ENCODE peak calls at places on chromosomes 12 and 14, in ten cellular contexts. H is WTC11; F is CD8-positive, alpha-beta T cell; G is left colon; O is NCI-H345; D is stimulated activated CD8-positive, alpha-beta memory T cell treated with anti-CD3 and anti-CD28 coated beads, Interleukin-15, amount 100 ng/mL, for 24 hours; E is substantia nigra; K is retinal pigment epithelial cell; N is stomach; C is cardiac septum. L is an unnamed sample.

GRCh38 chr14:101109981-101110728 is 206.6 kb upstream of the RTL1 start:
- DNase-seq in D (no peak), K (no peak), E (no peak), C (peak), O (peak), G (no peak), H (no peak), F (peak), N (peak), L (no peak)

GRCh38 chr14:77663289-77663688 is 44.5 kb downstream of the ALKBH1 start:
- DNase-seq in E (no peak), H (no peak), G (no peak), K (no peak), N (no peak), O (no peak), F (no peak), C (no peak), D (no peak), L (peak)

GRCh38 chr14:72617391-72618011 is 276.4 kb downstream of the DPF3 start:
- DNase-seq in E (no peak), N (no peak), C (peak), H (no peak), K (peak), G (no peak), F (peak), O (no peak), D (no peak), L (no peak)

GRCh38 chr12:114445401-114446323 is 39.7 kb upstream of the TBX5 start:
- DNase-seq in C (no peak), D (no peak), N (no peak), H (no peak), E (no peak), K (no peak), O (no peak), F (no peak), G (no peak), L (no peak)

GRCh38 chr14:80621701-80622100 is 319.8 kb downstream of the CEP128 start:
- DNase-seq in K (no peak), H (no peak), F (no peak), D (no peak), G (no peak), N (no peak), C (no peak), E (no peak), O (no peak), L (peak)

GRCh38 chr12:110849748-110850403 is 3.1 kb downstream of the CCDC63 start:
- DNase-seq in C (no peak), E (no peak), D (no peak), G (no peak), H (no peak), K (no peak), F (no peak), N (no peak), O (no peak), L (no peak)

GRCh38 chr12:10033783-10034381 is 3.4 kb downstream of the CLEC9A start:
- DNase-seq in F (no peak), K (no peak), D (no peak), N (no peak), G (no peak), O (no peak), E (no peak), C (no peak), H (no peak), L (peak)

GRCh38 chr14:61034416-61035100 is 53.5 kb downstream of the SLC38A6 start:
- DNase-seq in G (no peak), O (peak), F (no peak), D (no peak), N (no peak), K (no peak), E (no peak), H (no peak), C (no peak), L (peak)

GRCh38 chr12:53982616-53983579 is 2.0 kb upstream of the HOXC10 start:
- DNase-seq in N (no peak), K (no peak), H (no peak), F (no peak), O (no peak), C (no peak), D (no peak), G (no peak), E (no peak), L (no peak)

GRCh38 chr14:104364830-104365229 is 214.7 kb upstream of the C14orf180 start:
- DNase-seq in F (no peak), C (peak), K (no peak), H (no peak), E (no peak), D (no peak), O (no peak), N (no peak), G (no peak), L (no peak)

GRCh38 chr12:77339610-77340009 is 274.2 kb upstream of the E2F7 start:
- DNase-seq in C (no peak), H (no peak), E (no peak), D (no peak), O (no peak), N (no peak), K (no peak), F (no peak), G (no peak), L (peak)

GRCh38 chr14:105261781-105262180 is 13.4 kb downstream of the BTBD6 start:
- DNase-seq in E (no peak), N (no peak), H (no peak), F (no peak), K (no peak), D (no peak), O (no peak), G (no peak), C (no peak), L (no peak)

GRCh38 chr12:72448089-72448488 is 175.9 kb downstream of the TRHDE start:
- DNase-seq in O (no peak), D (no peak), F (no peak), E (no peak), N (no peak), G (no peak), C (no peak), K (no peak), H (no peak), L (peak)

GRCh38 chr12:18153826-18154225 is 63.8 kb upstream of the RERGL start:
- DNase-seq in E (no peak), H (no peak), K (no peak), O (peak), D (no peak), N (no peak), C (no peak), F (no peak), G (no peak), L (no peak)

GRCh38 chr14:36901846-36902245 is 240.2 kb downstream of the PAX9 start:
- DNase-seq in G (no peak), F (no peak), E (no peak), H (no peak), D (no peak), O (no peak), N (no peak), K (peak), C (no peak), L (peak)

GRCh38 chr12:112349440-112349839 is 32.8 kb downstream of the HECTD4 start:
- DNase-seq in N (no peak), C (no peak), G (no peak), H (no peak), E (no peak), O (no peak), D (no peak), F (no peak), K (no peak), L (no peak)

GRCh38 chr14:95681153-95681552 is 5.1 kb upstream of the TCL1B start:
- DNase-seq in D (no peak), E (no peak), H (no peak), K (no peak), O (no peak), G (no peak), N (no peak), C (no peak), F (no peak), L (no peak)

GRCh38 chr14:93331375-93332031 is 1.3 kb downstream of the BTBD7 start:
- DNase-seq in O (no peak), E (no peak), G (peak), N (no peak), D (no peak), C (peak), H (no peak), K (no peak), F (no peak), L (no peak)

GRCh38 chr14:101193845-101194355 is 290.4 kb upstream of the RTL1 start:
- DNase-seq in O (no peak), F (no peak), K (no peak), G (no peak), H (no peak), E (no peak), D (no peak), C (peak), N (peak), L (no peak)

GRCh38 chr12:94615284-94616216 is 34.8 kb downstream of the TMCC3 start:
- DNase-seq in H (no peak), D (no peak), E (peak), K (no peak), F (no peak), G (peak), C (no peak), O (peak), N (peak), L (peak)

GRCh38 chr14:105167303-105168092 is 1.1 kb downstream of the JAG2 start:
- DNase-seq in E (no peak), D (no peak), G (peak), F (no peak), N (peak), C (no peak), H (no peak), O (no peak), K (no peak), L (peak)

GRCh38 chr12:77402726-77403125 is 337.4 kb upstream of the E2F7 start:
- DNase-seq in N (no peak), O (peak), D (no peak), K (peak), G (no peak), H (no peak), F (no peak), E (no peak), C (no peak), L (peak)

GRCh38 chr14:60311417-60311816 is 62.4 kb downstream of the PPM1A start:
- DNase-seq in E (no peak), F (no peak), D (no peak), H (no peak), N (no peak), C (no peak), G (no peak), O (no peak), K (no peak), L (peak)

GRCh38 chr12:52228931-52229330 is 4.1 kb upstream of the KRT7 start:
- DNase-seq in N (no peak), K (no peak), H (no peak), D (no peak), C (peak), E (no peak), F (no peak), G (no peak), O (no peak), L (no peak)

GRCh38 chr14:60646202-60646886 is 2.9 kb downstream of the SIX1 start:
- DNase-seq in K (no peak), H (peak), E (no peak), D (no peak), C (no peak), O (no peak), G (no peak), F (no peak), N (no peak), L (no peak)

GRCh38 chr14:22829661-22830328 is at the start of gene MRPL52:
- DNase-seq in K (no peak), O (peak), H (peak), D (peak), E (peak), C (peak), G (peak), F (peak), N (peak), L (peak)

GRCh38 chr12:105750096-105750495 is 388.7 kb downstream of the NUAK1 start:
- DNase-seq in H (no peak), E (no peak), N (no peak), F (no peak), G (no peak), O (no peak), D (no peak), K (no peak), C (no peak), L (no peak)

GRCh38 chr12:111067498-111067897 is 147.1 kb upstream of the MYL2 start:
- DNase-seq in K (no peak), D (no peak), N (peak), O (no peak), G (no peak), E (no peak), C (peak), F (no peak), H (no peak), L (peak)

GRCh38 chr12:122023339-122024131 is 1.9 kb downstream of the BCL7A start:
- DNase-seq in C (peak), F (no peak), E (peak), O (peak), K (no peak), N (peak), H (peak), D (no peak), G (peak), L (peak)